ENCODE peak calls at places on chromosomes 1 and 21, in ten cellular contexts. B, R, J, K, Y, E, Z, H, I and M are unnamed samples.
A peak's percentile ranks its signal among the peaks of the same experiment; 100 is the strongest.

GRCh38 chr1:184888505-184888904 is 85.8 kb downstream of the NIBAN1 start:
- DNase-seq in Y (no peak), E (no peak), B (no peak), Z (no peak), J (no peak), K (peak; percentile 15), R (no peak), H (no peak), I (no peak), M (peak; percentile 58)

GRCh38 chr21:40371329-40371728 is 475.6 kb downstream of the DSCAM start:
- DNase-seq in J (no peak), Z (no peak), Y (no peak), K (no peak), H (no peak), I (no peak), B (no peak), E (no peak), R (no peak), M (no peak)

GRCh38 chr1:1080951-1081310 is 6.8 kb upstream of the RNF223 start:
- DNase-seq in I (peak; percentile 37), R (no peak), H (no peak), J (no peak), Y (peak; percentile 58), B (no peak), Z (no peak), E (no peak), K (no peak), M (no peak)

GRCh38 chr1:115423776-115424175 is 85.7 kb upstream of the NGF start:
- DNase-seq in J (no peak), E (no peak), B (no peak), I (no peak), R (no peak), Y (no peak), Z (no peak), H (no peak), K (no peak), M (no peak)

GRCh38 chr1:3463891-3464648 is 9.6 kb downstream of the ARHGEF16 start:
- DNase-seq in E (no peak), R (no peak), K (no peak), Y (peak; percentile 61), Z (no peak), H (no peak), I (peak; percentile 30), B (no peak), J (no peak), M (no peak)

GRCh38 chr1:227391871-227392270 is 73.6 kb upstream of the CDC42BPA start:
- DNase-seq in R (no peak), E (no peak), H (no peak), J (no peak), Y (no peak), B (no peak), K (no peak), I (no peak), Z (no peak), M (peak; percentile 33)

GRCh38 chr1:62213075-62213914 is 18.6 kb downstream of the L1TD1 start:
- DNase-seq in K (no peak), Y (no peak), H (no peak), I (no peak), J (no peak), R (no peak), Z (no peak), E (no peak), B (no peak), M (no peak)

GRCh38 chr1:202135221-202135721 is 9.3 kb downstream of the ARL8A start:
- DNase-seq in B (peak; percentile 48), Z (peak; percentile 92), J (peak; percentile 72), E (peak; percentile 23), I (peak; percentile 53), K (peak; percentile 79), H (peak; percentile 60), R (peak; percentile 47), Y (no peak), M (peak; percentile 79)

GRCh38 chr21:39630827-39631226 is 18.1 kb downstream of the B3GALT5 start:
- DNase-seq in J (no peak), Z (no peak), Y (no peak), E (no peak), H (no peak), B (no peak), I (no peak), R (peak; percentile 39), K (no peak), M (no peak)

GRCh38 chr1:180586671-180587155 is 27.9 kb downstream of the OVAAL start:
- DNase-seq in Z (peak; percentile 63), B (no peak), E (no peak), H (no peak), J (peak; percentile 64), Y (no peak), K (peak; percentile 32), I (no peak), R (peak; percentile 95), M (no peak)

GRCh38 chr1:226966683-226967082 is 26.6 kb downstream of the COQ8A start:
- DNase-seq in E (no peak), R (no peak), B (no peak), Y (no peak), K (no peak), I (no peak), Z (no peak), H (no peak), J (no peak), M (no peak)

GRCh38 chr1:228500143-228500736 is 13.1 kb downstream of the RNF187 start:
- DNase-seq in Y (no peak), Z (no peak), H (peak; percentile 43), K (no peak), B (no peak), E (no peak), R (no peak), J (no peak), I (no peak), M (no peak)

GRCh38 chr1:204777591-204777990 is 92.1 kb upstream of the LRRN2 start:
- DNase-seq in Y (no peak), J (no peak), I (no peak), K (no peak), Z (no peak), B (no peak), E (no peak), R (no peak), H (no peak), M (no peak)

GRCh38 chr1:32702599-32703478 is at the start of gene SYNC:
- DNase-seq in Y (peak; percentile 88), Z (peak; percentile 94), R (peak; percentile 7), E (peak; percentile 45), H (no peak), B (no peak), K (peak; percentile 34), I (peak; percentile 85), J (peak; percentile 28), M (no peak)

GRCh38 chr1:168439451-168440375 is 104.1 kb downstream of the XCL2 start:
- DNase-seq in J (peak; percentile 58), E (peak; percentile 79), Y (peak; percentile 66), K (peak; percentile 78), I (peak; percentile 64), Z (peak; percentile 79), R (peak; percentile 84), H (peak; percentile 94), B (peak; percentile 33), M (peak; percentile 93)

GRCh38 chr1:152034324-152034653 is 2.5 kb downstream of the S100A11 start:
- DNase-seq in B (no peak), H (no peak), K (no peak), Z (no peak), Y (no peak), E (no peak), J (no peak), R (no peak), I (no peak), M (no peak)